ENCODE peak calls at places on chromosomes 16 and 17, in seven cellular contexts. One of them, this sample, is unnamed.

GRCh38 chr16:25040543-25040942 is 25.4 kb upstream of the ARHGAP17 start:
- DNase-seq in ELF-1: no peak
- DNase-seq in NCI-H2081: no peak
- DNase-seq in T-helper 9 cell: no peak
- DNase-seq in stimulated activated CD8-positive, alpha-beta memory T cell treated with anti-CD3 and anti-CD28 coated beads, Interleukin-15, amount 100 ng/mL, for 4 hours: no peak
- DNase-seq in NCI-H2107: no peak
- DNase-seq in mucosa of descending colon: no peak
- DNase-seq in this sample: no peak

GRCh38 chr17:81480140-81480917 is 32.3 kb downstream of the ACTG1 start:
- DNase-seq in ELF-1: no peak
- DNase-seq in NCI-H2081: no peak
- DNase-seq in T-helper 9 cell: no peak
- DNase-seq in stimulated activated CD8-positive, alpha-beta memory T cell treated with anti-CD3 and anti-CD28 coated beads, Interleukin-15, amount 100 ng/mL, for 4 hours: no peak
- DNase-seq in NCI-H2107: no peak
- DNase-seq in mucosa of descending colon: no peak
- DNase-seq in this sample: no peak

GRCh38 chr16:9053006-9053601 is 38.3 kb upstream of the HAPSTR1 start:
- DNase-seq in ELF-1: peak
- DNase-seq in NCI-H2081: no peak
- DNase-seq in T-helper 9 cell: no peak
- DNase-seq in stimulated activated CD8-positive, alpha-beta memory T cell treated with anti-CD3 and anti-CD28 coated beads, Interleukin-15, amount 100 ng/mL, for 4 hours: no peak
- DNase-seq in NCI-H2107: no peak
- DNase-seq in mucosa of descending colon: peak
- DNase-seq in this sample: no peak

GRCh38 chr17:74768069-74768762 is 7.9 kb downstream of the NAT9 start:
- DNase-seq in ELF-1: no peak
- DNase-seq in NCI-H2081: no peak
- DNase-seq in T-helper 9 cell: no peak
- DNase-seq in stimulated activated CD8-positive, alpha-beta memory T cell treated with anti-CD3 and anti-CD28 coated beads, Interleukin-15, amount 100 ng/mL, for 4 hours: no peak
- DNase-seq in NCI-H2107: no peak
- DNase-seq in mucosa of descending colon: no peak
- DNase-seq in this sample: no peak

GRCh38 chr16:11232852-11233726 is 22.9 kb downstream of the SOCS1 start:
- DNase-seq in ELF-1: peak
- DNase-seq in NCI-H2081: no peak
- DNase-seq in T-helper 9 cell: peak
- DNase-seq in stimulated activated CD8-positive, alpha-beta memory T cell treated with anti-CD3 and anti-CD28 coated beads, Interleukin-15, amount 100 ng/mL, for 4 hours: peak
- DNase-seq in NCI-H2107: no peak
- DNase-seq in mucosa of descending colon: peak
- DNase-seq in this sample: no peak

GRCh38 chr17:44832821-44833220 is 2.7 kb upstream of the GJC1 start:
- DNase-seq in ELF-1: peak
- DNase-seq in NCI-H2081: no peak
- DNase-seq in T-helper 9 cell: no peak
- DNase-seq in stimulated activated CD8-positive, alpha-beta memory T cell treated with anti-CD3 and anti-CD28 coated beads, Interleukin-15, amount 100 ng/mL, for 4 hours: no peak
- DNase-seq in NCI-H2107: no peak
- DNase-seq in mucosa of descending colon: no peak
- DNase-seq in this sample: no peak

GRCh38 chr16:51630051-51630450 is 479.0 kb upstream of the SALL1 start:
- DNase-seq in ELF-1: no peak
- DNase-seq in NCI-H2081: no peak
- DNase-seq in T-helper 9 cell: no peak
- DNase-seq in stimulated activated CD8-positive, alpha-beta memory T cell treated with anti-CD3 and anti-CD28 coated beads, Interleukin-15, amount 100 ng/mL, for 4 hours: no peak
- DNase-seq in NCI-H2107: no peak
- DNase-seq in mucosa of descending colon: no peak
- DNase-seq in this sample: no peak

GRCh38 chr16:503150-504071 is 24.1 kb upstream of the CAPN15 start:
- DNase-seq in ELF-1: no peak
- DNase-seq in NCI-H2081: no peak
- DNase-seq in T-helper 9 cell: no peak
- DNase-seq in stimulated activated CD8-positive, alpha-beta memory T cell treated with anti-CD3 and anti-CD28 coated beads, Interleukin-15, amount 100 ng/mL, for 4 hours: no peak
- DNase-seq in NCI-H2107: no peak
- DNase-seq in mucosa of descending colon: no peak
- DNase-seq in this sample: no peak

GRCh38 chr16:6286176-6286575 is 1046.5 kb upstream of the RBFOX1 start:
- DNase-seq in ELF-1: no peak
- DNase-seq in NCI-H2081: no peak
- DNase-seq in T-helper 9 cell: no peak
- DNase-seq in stimulated activated CD8-positive, alpha-beta memory T cell treated with anti-CD3 and anti-CD28 coated beads, Interleukin-15, amount 100 ng/mL, for 4 hours: no peak
- DNase-seq in NCI-H2107: no peak
- DNase-seq in mucosa of descending colon: no peak
- DNase-seq in this sample: no peak

GRCh38 chr17:66567234-66568170 is 265.1 kb downstream of the PRKCA start:
- DNase-seq in ELF-1: peak
- DNase-seq in NCI-H2081: peak
- DNase-seq in T-helper 9 cell: peak
- DNase-seq in stimulated activated CD8-positive, alpha-beta memory T cell treated with anti-CD3 and anti-CD28 coated beads, Interleukin-15, amount 100 ng/mL, for 4 hours: peak
- DNase-seq in NCI-H2107: peak
- DNase-seq in mucosa of descending colon: peak
- DNase-seq in this sample: no peak

GRCh38 chr17:82238562-82239201 is 9.8 kb downstream of the SLC16A3 start:
- DNase-seq in ELF-1: no peak
- DNase-seq in NCI-H2081: peak
- DNase-seq in T-helper 9 cell: peak
- DNase-seq in stimulated activated CD8-positive, alpha-beta memory T cell treated with anti-CD3 and anti-CD28 coated beads, Interleukin-15, amount 100 ng/mL, for 4 hours: no peak
- DNase-seq in NCI-H2107: no peak
- DNase-seq in mucosa of descending colon: peak
- DNase-seq in this sample: no peak

GRCh38 chr17:10631701-10632100 is 25.4 kb downstream of the MYH3 start:
- DNase-seq in ELF-1: no peak
- DNase-seq in NCI-H2081: no peak
- DNase-seq in T-helper 9 cell: no peak
- DNase-seq in stimulated activated CD8-positive, alpha-beta memory T cell treated with anti-CD3 and anti-CD28 coated beads, Interleukin-15, amount 100 ng/mL, for 4 hours: no peak
- DNase-seq in NCI-H2107: no peak
- DNase-seq in mucosa of descending colon: no peak
- DNase-seq in this sample: no peak

GRCh38 chr16:842061-842476 is 41.5 kb upstream of the GNG13 start:
- DNase-seq in ELF-1: no peak
- DNase-seq in NCI-H2081: no peak
- DNase-seq in T-helper 9 cell: no peak
- DNase-seq in stimulated activated CD8-positive, alpha-beta memory T cell treated with anti-CD3 and anti-CD28 coated beads, Interleukin-15, amount 100 ng/mL, for 4 hours: no peak
- DNase-seq in NCI-H2107: no peak
- DNase-seq in mucosa of descending colon: no peak
- DNase-seq in this sample: no peak

GRCh38 chr17:47844814-47845453 is 3.9 kb upstream of the SCRN2 start:
- DNase-seq in ELF-1: no peak
- DNase-seq in NCI-H2081: peak
- DNase-seq in T-helper 9 cell: no peak
- DNase-seq in stimulated activated CD8-positive, alpha-beta memory T cell treated with anti-CD3 and anti-CD28 coated beads, Interleukin-15, amount 100 ng/mL, for 4 hours: no peak
- DNase-seq in NCI-H2107: no peak
- DNase-seq in mucosa of descending colon: no peak
- DNase-seq in this sample: no peak

GRCh38 chr17:29138184-29138955 is 41.8 kb downstream of the MYO18A start:
- DNase-seq in ELF-1: no peak
- DNase-seq in NCI-H2081: no peak
- DNase-seq in T-helper 9 cell: peak
- DNase-seq in stimulated activated CD8-positive, alpha-beta memory T cell treated with anti-CD3 and anti-CD28 coated beads, Interleukin-15, amount 100 ng/mL, for 4 hours: no peak
- DNase-seq in NCI-H2107: no peak
- DNase-seq in mucosa of descending colon: no peak
- DNase-seq in this sample: no peak

GRCh38 chr17:59435238-59435637 is 103.8 kb downstream of the YPEL2 start:
- DNase-seq in ELF-1: no peak
- DNase-seq in NCI-H2081: no peak
- DNase-seq in T-helper 9 cell: no peak
- DNase-seq in stimulated activated CD8-positive, alpha-beta memory T cell treated with anti-CD3 and anti-CD28 coated beads, Interleukin-15, amount 100 ng/mL, for 4 hours: no peak
- DNase-seq in NCI-H2107: no peak
- DNase-seq in mucosa of descending colon: no peak
- DNase-seq in this sample: no peak

GRCh38 chr16:4767872-4768548 is 1.0 kb upstream of the ZNF500 start:
- DNase-seq in ELF-1: no peak
- DNase-seq in NCI-H2081: no peak
- DNase-seq in T-helper 9 cell: no peak
- DNase-seq in stimulated activated CD8-positive, alpha-beta memory T cell treated with anti-CD3 and anti-CD28 coated beads, Interleukin-15, amount 100 ng/mL, for 4 hours: no peak
- DNase-seq in NCI-H2107: no peak
- DNase-seq in mucosa of descending colon: peak
- DNase-seq in this sample: no peak

GRCh38 chr17:66959641-66960375 is 4.7 kb upstream of the CACNG4 start:
- DNase-seq in ELF-1: no peak
- DNase-seq in NCI-H2081: no peak
- DNase-seq in T-helper 9 cell: no peak
- DNase-seq in stimulated activated CD8-positive, alpha-beta memory T cell treated with anti-CD3 and anti-CD28 coated beads, Interleukin-15, amount 100 ng/mL, for 4 hours: no peak
- DNase-seq in NCI-H2107: no peak
- DNase-seq in mucosa of descending colon: no peak
- DNase-seq in this sample: no peak

GRCh38 chr16:87442581-87442966 is 50.2 kb downstream of the ZCCHC14 start:
- DNase-seq in ELF-1: no peak
- DNase-seq in NCI-H2081: no peak
- DNase-seq in T-helper 9 cell: no peak
- DNase-seq in stimulated activated CD8-positive, alpha-beta memory T cell treated with anti-CD3 and anti-CD28 coated beads, Interleukin-15, amount 100 ng/mL, for 4 hours: no peak
- DNase-seq in NCI-H2107: no peak
- DNase-seq in mucosa of descending colon: no peak
- DNase-seq in this sample: no peak

GRCh38 chr16:69217433-69217832 is 30.5 kb downstream of the SNTB2 start:
- DNase-seq in ELF-1: no peak
- DNase-seq in NCI-H2081: no peak
- DNase-seq in T-helper 9 cell: no peak
- DNase-seq in stimulated activated CD8-positive, alpha-beta memory T cell treated with anti-CD3 and anti-CD28 coated beads, Interleukin-15, amount 100 ng/mL, for 4 hours: no peak
- DNase-seq in NCI-H2107: no peak
- DNase-seq in mucosa of descending colon: no peak
- DNase-seq in this sample: no peak

GRCh38 chr17:72822358-72823023 is 270.0 kb downstream of the SLC39A11 start:
- DNase-seq in ELF-1: no peak
- DNase-seq in NCI-H2081: no peak
- DNase-seq in T-helper 9 cell: no peak
- DNase-seq in stimulated activated CD8-positive, alpha-beta memory T cell treated with anti-CD3 and anti-CD28 coated beads, Interleukin-15, amount 100 ng/mL, for 4 hours: no peak
- DNase-seq in NCI-H2107: peak
- DNase-seq in mucosa of descending colon: peak
- DNase-seq in this sample: no peak

GRCh38 chr17:47367257-47367656 is 43.5 kb downstream of the EFCAB13 start:
- DNase-seq in ELF-1: no peak
- DNase-seq in NCI-H2081: no peak
- DNase-seq in T-helper 9 cell: no peak
- DNase-seq in stimulated activated CD8-positive, alpha-beta memory T cell treated with anti-CD3 and anti-CD28 coated beads, Interleukin-15, amount 100 ng/mL, for 4 hours: no peak
- DNase-seq in NCI-H2107: no peak
- DNase-seq in mucosa of descending colon: no peak
- DNase-seq in this sample: no peak

GRCh38 chr17:58947411-58948208 is 159.1 kb downstream of the TRIM37 start:
- DNase-seq in ELF-1: no peak
- DNase-seq in NCI-H2081: no peak
- DNase-seq in T-helper 9 cell: no peak
- DNase-seq in stimulated activated CD8-positive, alpha-beta memory T cell treated with anti-CD3 and anti-CD28 coated beads, Interleukin-15, amount 100 ng/mL, for 4 hours: no peak
- DNase-seq in NCI-H2107: no peak
- DNase-seq in mucosa of descending colon: peak
- DNase-seq in this sample: no peak

GRCh38 chr17:13599808-13600398 is 1.8 kb downstream of the HS3ST3A1 start:
- DNase-seq in ELF-1: no peak
- DNase-seq in NCI-H2081: no peak
- DNase-seq in T-helper 9 cell: no peak
- DNase-seq in stimulated activated CD8-positive, alpha-beta memory T cell treated with anti-CD3 and anti-CD28 coated beads, Interleukin-15, amount 100 ng/mL, for 4 hours: no peak
- DNase-seq in NCI-H2107: no peak
- DNase-seq in mucosa of descending colon: no peak
- DNase-seq in this sample: no peak

GRCh38 chr16:78871241-78871640 is 729.3 kb downstream of the MAF start:
- DNase-seq in ELF-1: no peak
- DNase-seq in NCI-H2081: peak
- DNase-seq in T-helper 9 cell: no peak
- DNase-seq in stimulated activated CD8-positive, alpha-beta memory T cell treated with anti-CD3 and anti-CD28 coated beads, Interleukin-15, amount 100 ng/mL, for 4 hours: no peak
- DNase-seq in NCI-H2107: no peak
- DNase-seq in mucosa of descending colon: no peak
- DNase-seq in this sample: no peak

GRCh38 chr17:1484586-1485310 is 7.7 kb downstream of the MYO1C start:
- DNase-seq in ELF-1: peak
- DNase-seq in NCI-H2081: no peak
- DNase-seq in T-helper 9 cell: peak
- DNase-seq in stimulated activated CD8-positive, alpha-beta memory T cell treated with anti-CD3 and anti-CD28 coated beads, Interleukin-15, amount 100 ng/mL, for 4 hours: peak
- DNase-seq in NCI-H2107: no peak
- DNase-seq in mucosa of descending colon: peak
- DNase-seq in this sample: no peak

GRCh38 chr17:40529991-40530390 is 28.6 kb upstream of the TNS4 start:
- DNase-seq in ELF-1: no peak
- DNase-seq in NCI-H2081: no peak
- DNase-seq in T-helper 9 cell: no peak
- DNase-seq in stimulated activated CD8-positive, alpha-beta memory T cell treated with anti-CD3 and anti-CD28 coated beads, Interleukin-15, amount 100 ng/mL, for 4 hours: no peak
- DNase-seq in NCI-H2107: no peak
- DNase-seq in mucosa of descending colon: no peak
- DNase-seq in this sample: no peak

GRCh38 chr17:40065041-40065770 is 2.4 kb downstream of the THRA start:
- DNase-seq in ELF-1: no peak
- DNase-seq in NCI-H2081: no peak
- DNase-seq in T-helper 9 cell: no peak
- DNase-seq in stimulated activated CD8-positive, alpha-beta memory T cell treated with anti-CD3 and anti-CD28 coated beads, Interleukin-15, amount 100 ng/mL, for 4 hours: no peak
- DNase-seq in NCI-H2107: no peak
- DNase-seq in mucosa of descending colon: peak
- DNase-seq in this sample: no peak

GRCh38 chr17:42843358-42843934 is 934 bp upstream of the AOC2 start:
- DNase-seq in ELF-1: peak
- DNase-seq in NCI-H2081: peak
- DNase-seq in T-helper 9 cell: no peak
- DNase-seq in stimulated activated CD8-positive, alpha-beta memory T cell treated with anti-CD3 and anti-CD28 coated beads, Interleukin-15, amount 100 ng/mL, for 4 hours: no peak
- DNase-seq in NCI-H2107: no peak
- DNase-seq in mucosa of descending colon: peak
- DNase-seq in this sample: no peak

This sample was measured in NCI-H1048.